ENCODE peak calls at places on chromosomes 6 and 20, in six cellular contexts. One of them, this sample, is unnamed.
A peak's percentile ranks its signal among the peaks of the same experiment; 100 is the strongest.

GRCh38 chr20:22226849-22227248 is 357.5 kb downstream of the FOXA2 start:
- DNase-seq in GM19239: no peak
- DNase-seq in endothelial cell: no peak
- DNase-seq in frontal cortex: no peak
- DNase-seq in AG20443: no peak
- DNase-seq in stimulated activated CD4-positive, alpha-beta T cell treated with anti-CD3 and anti-CD28 coated beads, TNF-alpha, amount 100 ng/mL, for 24 hours: no peak
- DNase-seq in this sample: no peak

GRCh38 chr20:8309638-8310037 is 177.6 kb downstream of the PLCB1 start:
- DNase-seq in GM19239: no peak
- DNase-seq in endothelial cell: no peak
- DNase-seq in frontal cortex: no peak
- DNase-seq in AG20443: peak; percentile 31
- DNase-seq in stimulated activated CD4-positive, alpha-beta T cell treated with anti-CD3 and anti-CD28 coated beads, TNF-alpha, amount 100 ng/mL, for 24 hours: no peak
- DNase-seq in this sample: no peak

GRCh38 chr6:21748343-21749063 is 155.0 kb downstream of the SOX4 start:
- DNase-seq in GM19239: no peak
- DNase-seq in endothelial cell: no peak
- DNase-seq in frontal cortex: no peak
- DNase-seq in AG20443: no peak
- DNase-seq in stimulated activated CD4-positive, alpha-beta T cell treated with anti-CD3 and anti-CD28 coated beads, TNF-alpha, amount 100 ng/mL, for 24 hours: no peak
- DNase-seq in this sample: no peak

GRCh38 chr20:8803065-8803464 is 265.8 kb upstream of the PLCB4 start:
- DNase-seq in GM19239: no peak
- DNase-seq in endothelial cell: peak; percentile 7
- DNase-seq in frontal cortex: no peak
- DNase-seq in AG20443: no peak
- DNase-seq in stimulated activated CD4-positive, alpha-beta T cell treated with anti-CD3 and anti-CD28 coated beads, TNF-alpha, amount 100 ng/mL, for 24 hours: no peak
- DNase-seq in this sample: no peak

GRCh38 chr6:158808918-158809678 is 10.1 kb downstream of the EZR start:
- DNase-seq in GM19239: no peak
- DNase-seq in endothelial cell: no peak
- DNase-seq in frontal cortex: no peak
- DNase-seq in AG20443: no peak
- DNase-seq in stimulated activated CD4-positive, alpha-beta T cell treated with anti-CD3 and anti-CD28 coated beads, TNF-alpha, amount 100 ng/mL, for 24 hours: no peak
- DNase-seq in this sample: no peak

GRCh38 chr6:147709396-147710272 is 201.1 kb downstream of the SAMD5 start:
- DNase-seq in GM19239: no peak
- DNase-seq in endothelial cell: no peak
- DNase-seq in frontal cortex: no peak
- DNase-seq in AG20443: no peak
- DNase-seq in stimulated activated CD4-positive, alpha-beta T cell treated with anti-CD3 and anti-CD28 coated beads, TNF-alpha, amount 100 ng/mL, for 24 hours: no peak
- DNase-seq in this sample: no peak

GRCh38 chr6:144314003-144314485 is 28.9 kb downstream of the UTRN start:
- DNase-seq in GM19239: no peak
- DNase-seq in endothelial cell: no peak
- DNase-seq in frontal cortex: no peak
- DNase-seq in AG20443: peak; percentile 26
- DNase-seq in stimulated activated CD4-positive, alpha-beta T cell treated with anti-CD3 and anti-CD28 coated beads, TNF-alpha, amount 100 ng/mL, for 24 hours: no peak
- DNase-seq in this sample: no peak

GRCh38 chr20:31934968-31935764 is 16.7 kb downstream of the PDRG1 start:
- DNase-seq in GM19239: no peak
- DNase-seq in endothelial cell: peak; percentile 33
- DNase-seq in frontal cortex: no peak
- DNase-seq in AG20443: no peak
- DNase-seq in stimulated activated CD4-positive, alpha-beta T cell treated with anti-CD3 and anti-CD28 coated beads, TNF-alpha, amount 100 ng/mL, for 24 hours: no peak
- DNase-seq in this sample: no peak

GRCh38 chr6:145960918-145961604 is 3.1 kb downstream of the SHPRH start:
- DNase-seq in GM19239: no peak
- DNase-seq in endothelial cell: no peak
- DNase-seq in frontal cortex: no peak
- DNase-seq in AG20443: peak; percentile 38
- DNase-seq in stimulated activated CD4-positive, alpha-beta T cell treated with anti-CD3 and anti-CD28 coated beads, TNF-alpha, amount 100 ng/mL, for 24 hours: no peak
- DNase-seq in this sample: no peak

This sample was measured in C1 segment of cervical spinal cord.